ENCODE peak calls at places on chromosomes 1 and 21, in nine cellular contexts. I is fibroblast of lung, F is mammary epithelial cell, C is mesendoderm, B is MM.1S, Q is DND-41, X is H1, T is astrocyte, O is keratinocyte. Z is an unnamed sample. For H3K79me2 and H3K36me3, the result is how much of the 10 kb centered on the place peaks cover.

GRCh38 chr1:226783202-226783601 is 44.1 kb upstream of the ITPKB start:
- DNase-seq in O (no peak), I (peak), B (no peak), X (no peak), T (no peak), F (no peak), Q (no peak), C (peak), Z (peak)

GRCh38 chr21:29164330-29164942 is 34.0 kb downstream of the MAP3K7CL start:
- DNase-seq in I (peak), Q (no peak), F (peak), C (peak), O (no peak), B (peak), T (peak), X (no peak), Z (peak)

GRCh38 chr1:201475915-201476669 is 7.1 kb upstream of the PHLDA3 start:
- DNase-seq in Q (no peak), I (no peak), O (no peak), F (peak), C (no peak), T (no peak), X (no peak), B (no peak), Z (no peak)

GRCh38 chr1:218930000-218930399 is 243.7 kb upstream of the LYPLAL1 start:
- DNase-seq in F (no peak), X (no peak), O (no peak), C (no peak), I (no peak), B (no peak), Q (no peak), T (no peak), Z (no peak)

GRCh38 chr1:159012495-159012894 is 2.8 kb downstream of the IFI16 start:
- DNase-seq in F (peak), B (peak), X (no peak), C (no peak), I (peak), Q (peak), T (peak), O (no peak), Z (no peak)

GRCh38 chr1:39106949-39107740 is 81.0 kb downstream of the NDUFS5 start:
- DNase-seq in I (no peak), T (no peak), Q (no peak), C (peak), O (no peak), F (no peak), X (no peak), B (no peak), Z (no peak)

GRCh38 chr1:66401244-66401643 is 132.7 kb upstream of the SGIP1 start:
- DNase-seq in Q (no peak), B (no peak), F (no peak), O (no peak), X (no peak), C (no peak), I (no peak), T (no peak), Z (no peak)

GRCh38 chr1:80363689-80364475 is 1357.4 kb upstream of the ADGRL4 start:
- DNase-seq in X (no peak), I (peak), Q (no peak), F (peak), C (no peak), T (peak), B (no peak), O (no peak), Z (peak)

GRCh38 chr1:42739753-42740700 is at the start of gene CLDN19:
- DNase-seq in O (no peak), B (no peak), F (no peak), Q (no peak), C (peak), T (no peak), X (peak), I (no peak), Z (no peak)

GRCh38 chr21:37257967-37258877 is 8.9 kb downstream of the VPS26C start:
- DNase-seq in B (no peak), X (no peak), T (peak), Q (peak), C (peak), I (peak), O (no peak), F (peak), Z (peak)
- H3K9ac ChIP-seq in B (no peak), X (peak), T (peak), Q (peak), C (peak), I (peak), O (peak), F (peak), Z (peak)

GRCh38 chr21:46327711-46328110 is 3.8 kb downstream of the PCNT start:
- DNase-seq in C (no peak), O (no peak), I (no peak), Q (no peak), X (no peak), T (no peak), B (no peak), F (no peak), Z (no peak)
- H3K79me2 ChIP-seq in C (under half), O (half or more), I (under half), Q (half or more), X (under half), T (half or more), B (half or more), F (half or more), Z (half or more)

DNA sequence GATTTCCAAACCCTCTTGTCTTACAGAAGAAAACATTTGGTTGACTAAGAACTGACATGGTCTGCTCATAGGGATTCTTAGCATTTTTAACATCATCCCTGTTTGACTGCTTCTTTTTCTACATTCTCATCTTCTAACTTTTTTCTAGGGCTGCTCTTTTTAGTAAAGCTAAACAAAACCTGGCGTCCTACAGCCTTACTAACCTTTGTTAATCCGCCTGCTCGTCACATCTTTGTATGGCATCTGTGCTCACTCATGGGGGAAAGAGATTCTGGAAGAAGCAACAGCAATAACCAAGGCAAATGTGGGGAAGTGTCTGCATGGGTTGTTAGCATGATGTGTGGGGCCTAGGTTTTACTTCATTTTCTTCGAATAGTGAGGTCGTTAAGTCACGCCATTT is 92.0 kb downstream of the KIF1B start:
- DNase-seq in I (no peak), F (no peak), C (no peak), O (no peak), X (no peak), B (no peak), Q (no peak), T (no peak), Z (no peak)
- H3K36me3 ChIP-seq in I (under half), F (under half), C (under half), O (under half), X (under half), B (under half), Q (under half), T (under half), Z (under half)

GRCh38 chr1:14767075-14767474 is 168.6 kb downstream of the KAZN start:
- DNase-seq in T (no peak), F (no peak), I (no peak), B (no peak), O (no peak), Q (no peak), C (peak), X (no peak), Z (no peak)

GRCh38 chr1:14773621-14774020 is 175.1 kb downstream of the KAZN start:
- DNase-seq in Q (no peak), C (no peak), I (no peak), T (no peak), B (no peak), O (no peak), X (no peak), F (no peak), Z (no peak)

GRCh38 chr1:14765773-14766172 is 167.3 kb downstream of the KAZN start:
- DNase-seq in B (no peak), C (no peak), I (no peak), T (no peak), O (peak), F (peak), X (no peak), Q (no peak), Z (peak)

GRCh38 chr1:14768589-14769304 is 170.3 kb downstream of the KAZN start:
- DNase-seq in B (no peak), C (no peak), T (no peak), O (no peak), Q (no peak), F (no peak), I (no peak), X (no peak), Z (no peak)

GRCh38 chr1:14769486-14770274 is 171.2 kb downstream of the KAZN start:
- DNase-seq in O (no peak), I (no peak), T (no peak), C (no peak), Q (no peak), X (no peak), B (no peak), F (no peak), Z (no peak)
- H3K9ac ChIP-seq in O (no peak), I (no peak), T (no peak), C (no peak), Q (no peak), X (no peak), B (no peak), F (no peak), Z (no peak)

GRCh38 chr1:236137285-236137852 is 5.0 kb upstream of the GPR137B start:
- DNase-seq in I (no peak), T (no peak), C (peak), B (no peak), O (no peak), Q (no peak), X (no peak), F (no peak), Z (no peak)

GRCh38 chr1:236132420-236133046 is 9.8 kb upstream of the GPR137B start:
- DNase-seq in Q (no peak), T (no peak), B (no peak), X (no peak), O (no peak), I (no peak), C (peak), F (no peak), Z (no peak)

GRCh38 chr1:236131916-236132315 is 10.4 kb upstream of the GPR137B start:
- DNase-seq in I (no peak), C (no peak), Q (no peak), F (no peak), O (no peak), B (no peak), X (no peak), T (no peak), Z (no peak)

GRCh38 chr1:236130372-236130771 is 12.0 kb upstream of the GPR137B start:
- DNase-seq in O (no peak), Q (no peak), T (no peak), X (no peak), F (no peak), I (no peak), B (no peak), C (peak), Z (no peak)

GRCh38 chr1:236133802-236134201 is 8.5 kb upstream of the GPR137B start:
- DNase-seq in B (no peak), X (no peak), C (no peak), T (no peak), F (no peak), I (no peak), O (no peak), Q (no peak), Z (no peak)
- H3K79me2 ChIP-seq in B (under half), X (under half), C (under half), T (under half), F (under half), I (under half), O (under half), Q (under half), Z (under half)

DNA sequence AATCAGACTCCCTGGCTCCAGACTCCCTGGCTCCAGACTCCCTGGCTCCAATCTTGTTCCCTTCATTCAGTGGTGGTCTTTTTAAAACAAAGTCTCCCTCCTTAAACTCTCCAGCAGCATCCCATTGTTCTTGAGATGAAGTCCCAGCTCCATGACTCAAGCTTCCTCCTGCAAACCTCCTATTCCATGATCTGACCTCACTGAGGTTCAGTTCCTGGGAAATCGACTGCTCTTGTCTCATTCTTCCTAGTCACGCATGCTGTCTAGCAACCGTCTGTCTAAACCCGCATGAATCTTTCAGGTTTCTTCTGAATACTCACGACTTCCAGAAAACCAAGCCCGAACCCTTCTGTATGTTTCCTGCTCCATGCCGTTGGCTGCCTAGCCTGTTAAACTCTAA is 91.9 kb downstream of the RAVER2 start:
- DNase-seq in X (no peak), Q (no peak), T (no peak), F (no peak), B (no peak), C (no peak), O (no peak), I (no peak), Z (no peak)
- H3K36me3 ChIP-seq in X (under half), Q (half or more), T (half or more), F (under half), B (under half), C (under half), O (under half), I (under half), Z (under half)